ENCODE peak calls at places on chromosomes 13 and 19, in four cellular contexts. F is HepG2, B is GM12878, L is K562. K is an unnamed sample.

GRCh38 chr19:35264281-35265125 is 4.3 kb upstream of the USF2 start:
- DNase-seq in F (no peak), B (no peak), L (no peak), K (no peak)

GRCh38 chr19:33674575-33675367 is 53.0 kb downstream of the CHST8 start:
- DNase-seq in F (no peak), B (no peak), L (no peak), K (no peak)

GRCh38 chr13:60591348-60591747 is 194.3 kb downstream of the TDRD3 start:
- DNase-seq in F (no peak), B (no peak), L (no peak), K (no peak)

GRCh38 chr19:41554902-41555301 is 21.1 kb upstream of the CEACAM21 start:
- DNase-seq in F (no peak), B (no peak), L (no peak), K (no peak)

GRCh38 chr19:12647490-12648071 is 19.0 kb downstream of the MAN2B1 start:
- DNase-seq in F (no peak), B (no peak), L (peak), K (peak)

GRCh38 chr13:103349664-103350063 is 283.4 kb upstream of the SLC10A2 start:
- DNase-seq in F (no peak), B (no peak), L (no peak), K (no peak)

GRCh38 chr13:101529419-101529818 is 76.9 kb downstream of the ITGBL1 start:
- DNase-seq in F (no peak), B (no peak), L (no peak), K (no peak)

GRCh38 chr19:7868671-7869452 is 5.3 kb downstream of the PRR36 start:
- DNase-seq in F (peak), B (peak), L (peak), K (peak)

GRCh38 chr13:89363144-89363543 is 1692.0 kb downstream of the SLITRK5 start:
- DNase-seq in F (no peak), B (no peak), L (peak), K (no peak)

GRCh38 chr19:33808399-33808798 is 11.7 kb downstream of the KCTD15 start:
- DNase-seq in F (no peak), B (no peak), L (no peak), K (no peak)

GRCh38 chr13:33249066-33249465 is 36.5 kb downstream of the STARD13 start:
- DNase-seq in F (no peak), B (no peak), L (no peak), K (no peak)

GRCh38 chr13:33349996-33350826 is 64.7 kb upstream of the STARD13 start:
- DNase-seq in F (no peak), B (no peak), L (no peak), K (peak)

GRCh38 chr19:37991176-37991835 is 84.3 kb downstream of the SIPA1L3 start:
- DNase-seq in F (no peak), B (no peak), L (no peak), K (no peak)

GRCh38 chr19:20039203-20039723 is at the start of gene ZNF682:
- DNase-seq in F (peak), B (no peak), L (peak), K (peak)

GRCh38 chr19:887072-887471 is 5.9 kb downstream of the MED16 start:
- DNase-seq in F (peak), B (no peak), L (no peak), K (no peak)

GRCh38 chr19:55111238-55111831 is 6.1 kb downstream of the PPP1R12C start:
- DNase-seq in F (no peak), B (no peak), L (no peak), K (no peak)

GRCh38 chr13:25372275-25373081 is 704 bp downstream of the ATP8A2 start:
- DNase-seq in F (no peak), B (no peak), L (no peak), K (peak)

GRCh38 chr19:18856385-18857126 is 24.8 kb downstream of the UPF1 start:
- DNase-seq in F (no peak), B (no peak), L (peak), K (peak)

GRCh38 chr19:38933544-38933943 is 2.8 kb downstream of the MRPS12 start:
- DNase-seq in F (no peak), B (no peak), L (no peak), K (no peak)

GRCh38 chr19:31339405-31339804 is 9.8 kb downstream of the TSHZ3 start:
- DNase-seq in F (no peak), B (no peak), L (peak), K (no peak)

GRCh38 chr13:32639502-32640105 is 53.4 kb downstream of the PDS5B start:
- DNase-seq in F (peak), B (peak), L (peak), K (peak)

GRCh38 chr13:110683203-110683883 is 22.6 kb downstream of the CARS2 start:
- DNase-seq in F (peak), B (no peak), L (peak), K (no peak)

DNA sequence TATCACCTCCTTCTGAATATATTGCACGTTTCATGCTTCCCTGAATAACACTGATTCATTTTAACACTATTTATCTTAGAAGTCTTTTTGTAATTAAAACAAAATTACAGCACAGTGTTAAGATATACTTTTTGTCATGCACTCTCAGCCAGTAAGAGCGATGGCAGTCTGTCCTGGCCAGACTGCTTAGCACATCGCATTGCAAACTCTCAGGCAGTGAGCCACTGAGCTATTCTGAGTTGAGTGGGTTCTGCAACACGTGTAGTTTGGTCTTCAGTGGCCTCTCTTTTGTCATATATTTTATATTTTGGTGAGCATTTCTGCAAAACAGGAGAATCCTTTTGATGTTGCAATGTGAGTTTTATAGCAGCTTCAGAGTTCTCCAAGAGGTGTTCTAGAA is 332.1 kb downstream of the HS6ST3 start:
- DNase-seq in F (no peak), B (no peak), L (no peak), K (no peak)
- TF ChIP-seq TARDBP in F (no peak), B (no peak), L (no peak), K (no peak)

GRCh38 chr19:4063369-4064072 is 3.2 kb downstream of the ZBTB7A start:
- DNase-seq in F (no peak), B (no peak), L (peak), K (no peak)

GRCh38 chr19:4062576-4063368 is 3.9 kb downstream of the ZBTB7A start:
- DNase-seq in F (no peak), B (no peak), L (no peak), K (no peak)

GRCh38 chr19:4061178-4061682 is 5.5 kb downstream of the ZBTB7A start:
- DNase-seq in F (peak), B (no peak), L (no peak), K (no peak)

GRCh38 chr19:4060621-4061177 is 6.0 kb downstream of the ZBTB7A start:
- DNase-seq in F (no peak), B (no peak), L (no peak), K (no peak)

DNA sequence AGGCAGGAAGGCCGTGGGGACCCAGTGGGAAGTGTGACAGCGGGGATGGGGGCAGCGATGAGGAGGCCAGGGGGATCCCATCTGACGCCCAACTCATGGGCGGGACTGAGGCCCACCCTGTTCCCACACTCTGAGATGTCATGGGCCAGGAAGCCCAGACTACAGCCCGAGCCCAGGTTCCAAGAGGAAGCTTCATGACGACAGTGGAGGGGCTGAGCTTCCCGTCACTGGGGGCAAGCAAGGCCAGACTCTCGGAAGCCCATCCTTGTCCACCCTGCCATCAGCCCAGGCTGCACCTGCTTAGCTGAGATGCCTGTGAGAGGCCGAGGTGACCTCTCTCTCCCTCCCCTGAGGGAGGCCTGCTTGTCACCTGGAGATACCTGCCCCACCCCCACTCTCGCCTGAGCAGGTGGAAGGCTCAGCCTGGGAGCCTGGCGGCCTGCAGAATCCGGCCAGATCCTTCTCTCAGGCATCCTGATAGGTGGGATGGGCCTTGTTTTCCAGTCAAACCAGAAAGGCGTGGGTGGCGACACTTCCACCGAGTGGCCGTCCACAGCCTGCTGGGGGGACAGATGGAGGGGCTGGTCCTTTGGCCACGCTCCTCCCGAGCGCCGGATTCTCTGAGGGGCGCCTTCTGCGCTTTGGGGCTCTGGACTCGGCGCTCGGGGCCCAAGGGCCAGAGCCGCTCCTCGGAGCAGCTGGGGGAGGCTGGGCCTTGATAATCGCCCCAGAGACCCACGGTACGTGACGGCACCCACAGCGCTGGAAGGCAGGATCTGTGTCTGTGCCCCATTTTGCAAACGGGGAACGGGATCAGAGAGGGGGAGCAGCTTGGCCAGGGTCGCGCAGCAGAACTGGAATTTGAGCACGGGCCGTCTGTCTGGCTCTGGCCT is 4.8 kb downstream of the ZBTB7A start:
- DNase-seq in F (no peak), B (no peak), L (no peak), K (no peak)
- TF ChIP-seq TARDBP in F (no peak), B (no peak), L (no peak), K (no peak)

DNA sequence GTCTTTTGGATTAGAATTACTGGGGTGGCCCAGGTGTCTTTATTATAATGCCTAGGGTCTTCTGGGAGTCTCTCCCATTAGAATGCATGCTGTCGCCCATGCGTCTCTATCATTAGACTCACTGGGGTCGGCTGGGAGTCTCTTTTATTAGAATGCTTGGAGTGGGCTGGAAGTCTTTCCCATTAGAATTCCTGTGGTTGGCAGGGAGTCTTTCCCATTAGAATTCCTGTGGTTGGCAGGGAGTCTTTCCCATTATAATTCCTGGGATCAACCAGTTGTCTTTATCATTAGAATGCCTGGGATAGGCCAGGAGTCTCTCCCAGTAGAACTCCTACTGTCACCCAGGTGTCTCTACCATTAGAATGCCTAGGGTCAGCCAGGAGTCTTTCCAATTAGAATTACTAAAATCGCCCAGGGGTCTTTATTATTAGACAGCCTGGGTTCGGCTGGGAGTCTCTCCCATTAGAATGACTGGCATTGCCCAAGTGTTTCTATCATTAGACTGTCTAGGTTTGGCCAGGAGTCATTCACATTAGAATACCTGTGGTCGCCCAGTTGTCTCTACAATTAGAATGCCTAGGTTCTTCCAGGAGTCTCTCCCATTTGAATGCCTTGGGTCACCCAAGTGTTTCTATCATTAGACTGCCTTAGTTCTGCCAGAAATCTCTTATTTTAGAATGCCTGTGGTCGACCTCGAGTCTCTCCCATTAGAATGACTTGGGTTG is 1558.5 kb downstream of the UQCRFS1 start:
- DNase-seq in F (no peak), B (no peak), L (no peak), K (no peak)
- TF ChIP-seq TARDBP in F (no peak), B (no peak), L (no peak), K (no peak)

DNA sequence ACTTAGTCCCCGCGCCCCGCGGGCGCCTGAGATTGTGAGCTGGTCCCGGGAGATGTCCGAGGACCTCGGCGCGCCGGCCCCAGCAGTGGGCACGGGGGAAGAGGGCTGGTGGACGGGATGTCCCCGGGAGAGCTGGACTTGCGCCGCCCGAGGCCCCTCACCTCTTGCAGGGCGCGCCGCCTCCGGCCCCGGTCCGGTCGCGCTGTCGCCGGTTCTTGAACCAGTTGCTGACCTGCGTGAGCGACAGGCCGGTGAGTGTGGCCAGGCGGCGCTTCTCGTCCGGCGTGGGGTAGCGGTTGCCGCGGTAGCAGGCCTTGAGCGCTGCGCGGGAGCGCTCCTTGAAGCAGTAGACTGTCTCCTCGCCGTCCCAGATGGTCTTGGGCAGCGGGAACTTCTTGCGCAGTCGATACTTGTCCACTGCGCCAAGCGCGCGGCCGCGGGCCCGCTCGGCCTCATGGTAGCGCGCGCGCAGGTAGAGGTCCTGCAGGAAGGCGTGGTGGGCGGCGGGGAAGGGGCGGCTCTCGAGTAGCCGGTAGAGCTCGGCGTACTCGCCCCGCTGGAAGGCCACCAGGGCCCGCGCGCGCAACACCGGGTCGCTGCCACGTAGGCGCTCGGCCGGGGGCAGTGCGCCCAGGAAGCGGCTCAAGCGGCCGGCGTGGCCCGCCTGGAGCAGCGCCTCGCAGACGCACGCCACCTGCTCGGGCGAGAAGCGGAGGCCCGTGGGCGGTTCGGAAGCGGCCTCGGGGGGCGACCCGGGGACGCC is 990 bp downstream of the SIX5 start:
- DNase-seq in F (peak), B (no peak), L (peak), K (no peak)
- TF ChIP-seq TARDBP in F (peak), B (no peak), L (no peak), K (no peak)

GRCh38 chr13:62704795-62705329 is 1289.2 kb upstream of the PCDH20 start:
- DNase-seq in F (no peak), B (no peak), L (no peak), K (peak)

GRCh38 chr13:62706035-62706434 is 1290.4 kb upstream of the PCDH20 start:
- DNase-seq in F (no peak), B (no peak), L (no peak), K (no peak)

GRCh38 chr13:62697702-62698101 is 1282.1 kb upstream of the PCDH20 start:
- DNase-seq in F (no peak), B (no peak), L (no peak), K (no peak)

DNA sequence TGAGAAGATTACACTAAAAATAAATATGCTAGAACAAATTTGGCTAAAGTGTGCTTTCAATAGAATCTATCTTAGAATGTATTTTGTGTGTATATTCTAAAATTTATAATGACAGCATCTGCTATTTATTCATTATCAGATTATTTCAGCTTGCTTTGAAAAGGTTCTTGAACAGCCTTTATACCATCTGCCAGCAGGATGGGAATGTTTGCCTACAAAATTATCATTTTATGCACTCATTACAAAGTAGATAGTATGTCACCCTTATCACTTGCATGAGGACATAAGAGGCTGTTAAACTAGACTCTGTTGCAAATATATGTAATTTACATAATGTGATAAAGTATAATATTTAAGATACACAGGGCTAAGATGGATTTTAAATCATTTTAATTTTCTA is 1286.9 kb upstream of the PCDH20 start:
- DNase-seq in F (no peak), B (no peak), L (no peak), K (no peak)
- TF ChIP-seq TARDBP in F (no peak), B (no peak), L (no peak), K (no peak)

DNA sequence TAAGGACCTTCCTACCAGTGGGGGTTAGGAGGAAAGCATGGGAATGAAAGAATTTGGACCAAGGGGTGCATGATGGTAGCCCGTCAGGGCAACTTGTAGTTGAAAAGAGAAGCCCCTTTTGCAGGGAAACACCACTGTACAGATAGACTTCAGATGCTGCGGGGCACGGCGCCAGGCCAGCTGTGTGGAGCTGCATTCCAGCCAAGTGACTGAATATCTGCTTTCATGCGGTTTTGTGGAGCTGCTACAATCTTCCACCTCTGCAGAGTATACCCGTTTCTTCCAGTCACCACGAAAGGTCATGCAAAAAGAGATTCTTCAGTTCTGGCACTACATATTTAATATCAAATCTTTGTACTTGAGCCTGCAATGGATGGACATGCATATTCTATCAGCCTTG is 104.7 kb downstream of the RGCC start:
- DNase-seq in F (no peak), B (no peak), L (no peak), K (no peak)
- TF ChIP-seq TARDBP in F (no peak), B (no peak), L (no peak), K (no peak)

GRCh38 chr13:40319699-40320586 is 346.5 kb downstream of the FOXO1 start:
- DNase-seq in F (no peak), B (no peak), L (no peak), K (no peak)

GRCh38 chr13:40317980-40318327 is 348.5 kb downstream of the FOXO1 start:
- DNase-seq in F (no peak), B (no peak), L (no peak), K (no peak)

GRCh38 chr13:40316301-40316700 is 350.1 kb downstream of the FOXO1 start:
- DNase-seq in F (no peak), B (no peak), L (no peak), K (no peak)

GRCh38 chr13:40315416-40316064 is 350.9 kb downstream of the FOXO1 start:
- DNase-seq in F (no peak), B (no peak), L (no peak), K (no peak)

DNA sequence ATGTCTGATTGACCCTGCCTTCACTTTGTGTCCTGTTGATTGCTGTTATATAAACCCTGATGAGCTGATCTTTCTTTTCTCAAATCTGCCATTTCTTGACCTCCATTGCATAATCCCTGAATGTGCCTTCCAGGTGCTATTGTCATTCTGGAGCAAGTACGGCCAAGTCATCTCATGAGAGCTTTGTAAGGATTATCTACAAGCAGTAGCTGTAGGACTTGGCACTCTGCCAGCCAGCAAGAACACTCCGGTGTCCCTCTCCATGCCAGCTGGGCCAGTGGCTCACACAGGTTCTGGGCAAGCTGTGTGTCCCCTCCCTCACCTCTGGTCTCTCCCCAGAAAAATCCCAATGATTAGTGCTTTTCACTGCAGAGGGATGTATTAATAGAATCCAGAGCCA is 348.1 kb downstream of the FOXO1 start:
- DNase-seq in F (no peak), B (no peak), L (peak), K (peak)
- TF ChIP-seq TARDBP in F (no peak), B (no peak), L (no peak), K (no peak)